ENCODE peak calls at places on chromosomes 12 and 14, in five cellular contexts. N is AG09319, C is GM19239, D is NT2/D1, B is amniotic stem cell. S is an unnamed sample.

GRCh38 chr14:77154421-77154820 is 12.8 kb upstream of the ZDHHC22 start:
- DNase-seq in N (no peak), C (no peak), D (no peak), B (no peak), S (no peak)

GRCh38 chr12:18799561-18799960 is 61.6 kb downstream of the CAPZA3 start:
- DNase-seq in C (no peak), D (no peak), N (no peak), B (no peak), S (no peak)

GRCh38 chr12:50200507-50201273 is 33.5 kb upstream of the CERS5 start:
- DNase-seq in C (no peak), D (no peak), B (no peak), N (no peak), S (no peak)

GRCh38 chr12:2372178-2372577 is 319.4 kb downstream of the CACNA1C start:
- DNase-seq in N (no peak), B (no peak), C (no peak), D (no peak), S (no peak)

GRCh38 chr12:104802198-104802597 is 155.9 kb downstream of the SLC41A2 start:
- DNase-seq in D (no peak), N (no peak), C (no peak), B (no peak), S (no peak)

GRCh38 chr14:50462111-50462510 is 65.4 kb upstream of the CDKL1 start:
- DNase-seq in C (no peak), N (no peak), D (no peak), B (no peak), S (no peak)

GRCh38 chr12:27498159-27498558 is 25.8 kb upstream of the PPFIBP1 start:
- DNase-seq in B (no peak), D (no peak), N (no peak), C (no peak), S (no peak)

GRCh38 chr14:64971452-64971889 is 665 bp downstream of the RAB15 start:
- DNase-seq in C (no peak), B (no peak), D (no peak), N (no peak), S (no peak)

GRCh38 chr14:90785474-90785873 is 30.8 kb downstream of the TTC7B start:
- DNase-seq in B (no peak), N (no peak), C (no peak), D (no peak), S (peak)

GRCh38 chr12:112170376-112170775 is 45.0 kb downstream of the TRAFD1 start:
- DNase-seq in B (no peak), D (no peak), C (peak), N (no peak), S (no peak)

S was measured in iPS DF 19.7.